ENCODE peak calls at places on chromosomes 6 and 20, in eight cellular contexts. P is heart left ventricle, U is PC-9, R is body of pancreas, N is lower leg skin, B is breast epithelium, L is brain microvascular endothelial cell, Z is ovary. T is an unnamed sample.

GRCh38 chr6:46687619-46688097 is at the start of gene TDRD6:
- DNase-seq in B (no peak), N (no peak), P (no peak), R (no peak), L (no peak), Z (no peak), U (no peak), T (no peak)

GRCh38 chr6:128036808-128037570 is 136.1 kb upstream of the THEMIS start:
- DNase-seq in R (no peak), L (no peak), Z (no peak), P (no peak), N (no peak), B (no peak), U (no peak), T (no peak)

GRCh38 chr20:38228436-38228835 is 32.1 kb downstream of the KIAA1755 start:
- DNase-seq in P (no peak), U (peak), L (no peak), B (no peak), R (no peak), Z (peak), N (no peak), T (no peak)

GRCh38 chr6:20833881-20834515 is 299.7 kb downstream of the CDKAL1 start:
- DNase-seq in U (no peak), B (no peak), R (no peak), L (no peak), Z (no peak), P (no peak), N (no peak), T (no peak)

GRCh38 chr6:158715330-158716311 is 65.8 kb downstream of the SYTL3 start:
- DNase-seq in L (no peak), R (no peak), Z (no peak), B (no peak), P (no peak), N (peak), U (no peak), T (no peak)

GRCh38 chr20:35013421-35014411 is 58.0 kb downstream of the MYH7B start:
- DNase-seq in Z (no peak), U (no peak), N (peak), P (no peak), B (no peak), L (no peak), R (no peak), T (no peak)

GRCh38 chr20:22525069-22525820 is 59.1 kb downstream of the FOXA2 start:
- DNase-seq in P (no peak), U (no peak), Z (no peak), B (no peak), N (no peak), R (no peak), L (no peak), T (no peak)

GRCh38 chr6:37056112-37056403 is 50.6 kb downstream of the FGD2 start:
- DNase-seq in B (no peak), L (no peak), R (no peak), Z (no peak), P (no peak), U (no peak), N (no peak), T (no peak)

GRCh38 chr6:159969921-159970320 is 1.0 kb downstream of the IGF2R start:
- DNase-seq in U (peak), R (peak), B (no peak), Z (peak), L (peak), P (peak), N (peak), T (no peak)

GRCh38 chr20:59825944-59826759 is 107.3 kb downstream of the SYCP2 start:
- DNase-seq in U (peak), N (peak), L (no peak), R (peak), P (no peak), B (peak), Z (no peak), T (peak)

GRCh38 chr20:60006261-60006660 is 48.0 kb downstream of the CDH26 start:
- DNase-seq in P (no peak), N (no peak), Z (no peak), U (no peak), B (no peak), R (no peak), L (no peak), T (no peak)

GRCh38 chr6:26118999-26119398 is 31.8 kb downstream of the HFE start:
- DNase-seq in B (no peak), R (no peak), N (no peak), Z (no peak), U (no peak), P (no peak), L (no peak), T (no peak)

GRCh38 chr6:71444222-71444621 is 155.6 kb downstream of the OGFRL1 start:
- DNase-seq in B (no peak), L (no peak), Z (no peak), R (no peak), N (no peak), P (no peak), U (no peak), T (no peak)

GRCh38 chr6:77474286-77474956 is 11.1 kb upstream of the HTR1B start:
- DNase-seq in P (no peak), U (no peak), B (no peak), Z (no peak), N (no peak), R (no peak), L (no peak), T (no peak)

GRCh38 chr20:35490736-35491181 is 35.4 kb downstream of the CEP250 start:
- DNase-seq in N (no peak), L (no peak), R (no peak), U (no peak), B (no peak), Z (no peak), P (no peak), T (no peak)

GRCh38 chr6:30075987-30076311 is 380 bp upstream of the RNF39 start:
- DNase-seq in L (no peak), U (peak), N (peak), B (peak), R (peak), Z (no peak), P (no peak), T (peak)

GRCh38 chr20:47727170-47727880 is 58.0 kb downstream of the SULF2 start:
- DNase-seq in U (no peak), L (no peak), B (no peak), R (no peak), P (peak), Z (no peak), N (no peak), T (no peak)

GRCh38 chr6:167795874-167796667 is 30.6 kb upstream of the AFDN start:
- DNase-seq in B (peak), P (peak), U (no peak), R (peak), N (peak), L (no peak), Z (no peak), T (no peak)

GRCh38 chr6:78947962-78948361 is 80.6 kb downstream of the IRAK1BP1 start:
- DNase-seq in L (peak), B (no peak), P (no peak), N (no peak), R (no peak), Z (no peak), U (peak), T (no peak)

GRCh38 chr6:32108727-32109113 is 418 bp downstream of the TNXB start:
- DNase-seq in R (no peak), Z (no peak), B (no peak), U (no peak), L (no peak), P (no peak), N (no peak), T (no peak)
- H3K4me3 ChIP-seq in R (no peak), Z (peak), B (peak), U (no peak), L (no peak), P (peak), N (peak), T (peak)

GRCh38 chr20:53222932-53223331 is 250.8 kb downstream of the TSHZ2 start:
- DNase-seq in P (no peak), L (no peak), N (no peak), R (no peak), U (no peak), B (no peak), Z (no peak), T (no peak)

GRCh38 chr20:53226788-53227187 is 254.6 kb downstream of the TSHZ2 start:
- DNase-seq in P (no peak), B (no peak), R (no peak), Z (no peak), L (no peak), N (no peak), U (no peak), T (no peak)

GRCh38 chr20:53220482-53221307 is 248.5 kb downstream of the TSHZ2 start:
- DNase-seq in N (no peak), P (no peak), L (no peak), B (no peak), R (no peak), U (no peak), Z (no peak), T (no peak)

GRCh38 chr20:53227523-53227922 is 255.4 kb downstream of the TSHZ2 start:
- DNase-seq in R (no peak), U (no peak), N (no peak), B (no peak), L (no peak), Z (no peak), P (no peak), T (no peak)

GRCh38 chr20:53224851-53225250 is 252.7 kb downstream of the TSHZ2 start:
- DNase-seq in U (peak), B (no peak), R (no peak), L (no peak), N (no peak), Z (no peak), P (no peak), T (no peak)
- TF ChIP-seq CTCF in U (no peak), B (no peak), R (no peak), L (no peak), N (no peak), Z (no peak), P (no peak), T (no peak)

GRCh38 chr6:16723833-16724232 is 37.4 kb downstream of the ATXN1 start:
- DNase-seq in L (peak), Z (no peak), N (no peak), B (no peak), P (no peak), R (no peak), U (peak), T (no peak)

GRCh38 chr6:16722616-16723015 is 38.6 kb downstream of the ATXN1 start:
- DNase-seq in U (no peak), B (no peak), P (no peak), L (no peak), N (no peak), Z (no peak), R (no peak), T (no peak)

GRCh38 chr6:16719488-16719887 is 41.8 kb downstream of the ATXN1 start:
- DNase-seq in N (no peak), Z (no peak), P (no peak), B (no peak), R (no peak), U (no peak), L (no peak), T (no peak)

GRCh38 chr6:16720861-16721260 is 40.4 kb downstream of the ATXN1 start:
- DNase-seq in U (no peak), P (no peak), L (no peak), B (no peak), N (no peak), Z (no peak), R (no peak), T (no peak)

GRCh38 chr6:16721977-16722376 is 39.3 kb downstream of the ATXN1 start:
- DNase-seq in U (no peak), L (no peak), R (no peak), B (no peak), N (no peak), P (no peak), Z (no peak), T (no peak)
- H3K4me3 ChIP-seq in U (no peak), L (no peak), R (no peak), B (no peak), N (no peak), P (no peak), Z (no peak), T (no peak)

GRCh38 chr20:4809707-4810106 is 88.0 kb downstream of the PRND start:
- DNase-seq in B (no peak), P (no peak), U (no peak), Z (no peak), R (no peak), L (no peak), N (no peak), T (peak)
- TF ChIP-seq CTCF in B (no peak), P (no peak), U (no peak), Z (no peak), R (no peak), L (no peak), N (no peak), T (no peak)

DNA sequence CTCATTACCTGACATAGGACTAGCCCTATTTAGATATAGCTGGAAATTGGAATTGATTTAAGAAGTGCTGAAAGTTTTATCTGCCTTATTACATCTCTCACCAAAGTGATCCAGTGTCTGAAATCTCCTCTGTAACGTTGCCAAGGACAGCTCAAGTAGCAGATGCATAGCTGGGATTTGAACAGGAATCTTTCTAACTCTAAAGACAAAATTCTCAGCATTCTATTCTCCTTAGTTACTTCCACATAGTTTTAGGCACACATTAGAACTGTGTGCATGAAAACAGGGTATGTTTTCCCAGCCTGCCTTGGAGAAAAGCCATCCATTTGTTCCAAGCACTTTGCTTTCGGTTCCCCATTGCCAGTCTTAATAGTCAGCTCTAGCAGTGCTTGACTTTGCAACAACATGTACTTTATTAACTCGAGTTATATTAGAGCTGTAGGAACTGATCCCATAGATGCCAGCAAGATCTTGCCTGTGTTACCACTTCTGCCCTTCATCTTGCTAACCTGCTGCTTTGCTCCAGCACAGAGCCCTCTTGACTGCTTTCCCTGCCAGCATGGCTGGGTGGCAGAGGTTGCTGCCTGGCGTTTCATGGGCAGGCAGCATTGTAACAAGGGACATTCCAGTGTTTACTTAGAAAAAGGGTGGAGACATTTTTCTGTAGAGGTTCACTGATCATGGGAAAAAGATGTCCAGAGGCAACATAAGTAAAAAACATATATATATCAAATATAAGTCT is 56.1 kb upstream of the STMND1 start:
- DNase-seq in R (no peak), N (no peak), P (no peak), U (no peak), Z (no peak), L (peak), B (no peak), T (no peak)
- H3K4me3 ChIP-seq in R (no peak), N (no peak), P (no peak), U (no peak), Z (no peak), L (no peak), B (no peak), T (no peak)

DNA sequence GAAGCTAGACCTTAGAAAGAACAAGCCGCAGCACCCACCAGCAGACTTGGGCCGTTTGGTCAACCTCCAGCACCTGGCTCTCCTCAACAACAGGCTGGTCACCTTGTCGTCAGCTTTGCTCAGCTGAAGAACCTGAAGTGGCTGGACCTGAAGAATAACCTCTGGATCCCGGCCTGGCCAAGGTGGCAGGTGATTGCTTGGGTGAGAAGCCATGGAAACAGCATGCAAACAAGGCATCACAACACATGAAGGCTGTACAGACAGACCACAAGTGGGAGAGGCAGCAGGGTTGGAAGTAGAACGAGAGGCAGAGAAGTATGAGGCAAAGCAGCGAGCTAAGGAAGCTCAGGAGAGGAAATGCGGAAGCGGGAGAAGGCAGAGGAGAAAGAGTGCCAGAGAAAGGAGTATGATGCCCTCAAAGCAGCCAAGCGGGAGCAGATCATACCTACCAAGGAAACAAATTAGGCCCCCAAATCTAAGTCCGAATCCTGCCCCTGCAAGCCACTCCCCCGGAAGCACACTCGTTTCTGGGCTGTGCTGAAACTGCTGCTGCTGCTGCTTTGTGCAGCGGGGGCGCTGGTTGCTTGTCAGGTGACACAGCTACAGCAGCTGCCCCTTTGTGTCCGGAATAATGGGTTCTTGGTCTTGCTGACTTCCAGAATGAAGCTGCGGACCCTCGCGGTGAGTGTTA is 121.6 kb upstream of the LGSN start:
- DNase-seq in R (no peak), B (no peak), U (no peak), Z (no peak), P (no peak), L (no peak), N (no peak), T (no peak)
- TF ChIP-seq CTCF in R (no peak), B (no peak), U (no peak), Z (no peak), P (no peak), L (no peak), N (no peak), T (no peak)

T was measured in suprapubic skin.